ENCODE peak calls at places on chromosomes 4 and X, in nine cellular contexts. P, E, S, N, V, Q, T, H and B are unnamed samples.

GRCh38 chr4:150952167-150952845 is 62.8 kb downstream of the LRBA start:
- DNase-seq in P (no peak), E (no peak), S (no peak), N (no peak), V (no peak), Q (no peak), T (no peak), H (no peak), B (no peak)

GRCh38 chr4:26782168-26782829 is 78.3 kb upstream of the STIM2 start:
- DNase-seq in P (peak), E (no peak), S (no peak), N (peak), V (no peak), Q (peak), T (no peak), H (peak), B (no peak)

GRCh38 chr4:11073621-11074051 is 355.1 kb downstream of the HS3ST1 start:
- DNase-seq in P (peak), E (peak), S (peak), N (peak), V (no peak), Q (peak), T (peak), H (peak), B (no peak)

GRCh38 chrX:33970028-33970932 is 161.8 kb downstream of the FAM47A start:
- DNase-seq in P (no peak), E (no peak), S (no peak), N (no peak), V (no peak), Q (no peak), T (no peak), H (no peak), B (no peak)

GRCh38 chr4:76208005-76208765 is 5.4 kb downstream of the SCARB2 start:
- DNase-seq in P (no peak), E (no peak), S (peak), N (peak), V (no peak), Q (peak), T (peak), H (peak), B (no peak)

GRCh38 chrX:28391528-28391927 is 195.7 kb upstream of the IL1RAPL1 start:
- DNase-seq in P (peak), E (no peak), S (no peak), N (peak), V (no peak), Q (no peak), T (no peak), H (no peak), B (no peak)

GRCh38 chrX:34778961-34779360 is 121.9 kb upstream of the TMEM47 start:
- DNase-seq in P (peak), E (no peak), S (no peak), N (peak), V (no peak), Q (peak), T (no peak), H (peak), B (peak)

GRCh38 chr4:158168606-158169005 is 4.2 kb downstream of the GASK1B start:
- DNase-seq in P (no peak), E (no peak), S (no peak), N (no peak), V (no peak), Q (no peak), T (no peak), H (no peak), B (no peak)

GRCh38 chr4:41455215-41455614 is 82.7 kb upstream of the LIMCH1 start:
- DNase-seq in P (no peak), E (peak), S (no peak), N (no peak), V (no peak), Q (no peak), T (no peak), H (peak), B (no peak)

GRCh38 chrX:44585866-44586265 is 43.2 kb upstream of the FUNDC1 start:
- DNase-seq in P (no peak), E (no peak), S (no peak), N (no peak), V (no peak), Q (no peak), T (no peak), H (no peak), B (no peak)

GRCh38 chr4:77176606-77177005 is 19.6 kb downstream of the CCNG2 start:
- DNase-seq in P (no peak), E (peak), S (no peak), N (no peak), V (no peak), Q (no peak), T (no peak), H (no peak), B (no peak)

GRCh38 chr4:121048165-121048564 is 24.2 kb downstream of the NDNF start:
- DNase-seq in P (no peak), E (no peak), S (no peak), N (no peak), V (no peak), Q (no peak), T (no peak), H (no peak), B (no peak)

GRCh38 chr4:72896515-72896914 is 173.0 kb downstream of the COX18 start:
- DNase-seq in P (peak), E (no peak), S (no peak), N (peak), V (no peak), Q (peak), T (peak), H (peak), B (peak)

GRCh38 chrX:20527458-20528099 is 260.9 kb upstream of the RPS6KA3 start:
- DNase-seq in P (no peak), E (no peak), S (peak), N (peak), V (peak), Q (no peak), T (peak), H (peak), B (no peak)

GRCh38 chr4:89134775-89135319 is 23.5 kb downstream of the TIGD2 start:
- DNase-seq in P (peak), E (no peak), S (no peak), N (peak), V (no peak), Q (peak), T (no peak), H (peak), B (peak)

GRCh38 chrX:267771-268261 is 13.4 kb upstream of the PLCXD1 start:
- DNase-seq in P (no peak), E (peak), S (peak), N (no peak), V (no peak), Q (no peak), T (peak), H (no peak), B (no peak)

GRCh38 chr4:148822572-148823418 is 380.6 kb upstream of the NR3C2 start:
- DNase-seq in P (no peak), E (no peak), S (no peak), N (no peak), V (no peak), Q (no peak), T (no peak), H (no peak), B (no peak)

GRCh38 chrX:98380556-98380955 is 1496.8 kb downstream of the RPA4 start:
- DNase-seq in P (no peak), E (peak), S (no peak), N (no peak), V (no peak), Q (no peak), T (no peak), H (no peak), B (no peak)

GRCh38 chr4:26361287-26361686 is 40.5 kb downstream of the RBPJ start:
- DNase-seq in P (no peak), E (no peak), S (no peak), N (no peak), V (no peak), Q (no peak), T (no peak), H (no peak), B (no peak)

GRCh38 chr4:149584703-149585102 is 230.9 kb downstream of the IQCM start:
- DNase-seq in P (no peak), E (no peak), S (no peak), N (no peak), V (no peak), Q (no peak), T (no peak), H (no peak), B (no peak)

GRCh38 chr4:136599890-136600289 is 932.4 kb downstream of the PCDH18 start:
- DNase-seq in P (no peak), E (no peak), S (no peak), N (no peak), V (no peak), Q (no peak), T (no peak), H (no peak), B (no peak)

GRCh38 chr4:5993063-5993745 is 25.0 kb downstream of the C4orf50 start:
- DNase-seq in P (no peak), E (peak), S (no peak), N (no peak), V (no peak), Q (no peak), T (no peak), H (no peak), B (no peak)

GRCh38 chr4:61201562-61202099 is 1.5 kb downstream of the ADGRL3 start:
- DNase-seq in P (no peak), E (peak), S (peak), N (peak), V (no peak), Q (no peak), T (no peak), H (no peak), B (no peak)

GRCh38 chr4:1855334-1856070 is 454 bp downstream of the LETM1 start:
- DNase-seq in P (no peak), E (peak), S (peak), N (no peak), V (no peak), Q (no peak), T (peak), H (no peak), B (no peak)

GRCh38 chrX:137052641-137053235 is 18.9 kb upstream of the GPR101 start:
- DNase-seq in P (no peak), E (peak), S (no peak), N (no peak), V (peak), Q (no peak), T (no peak), H (no peak), B (no peak)

GRCh38 chr4:155704841-155705404 is 38.3 kb downstream of the GUCY1A1 start:
- DNase-seq in P (no peak), E (no peak), S (no peak), N (no peak), V (no peak), Q (no peak), T (no peak), H (no peak), B (no peak)

GRCh38 chrX:43741843-43742573 is 85.9 kb downstream of the MAOA start:
- DNase-seq in P (no peak), E (no peak), S (no peak), N (peak), V (no peak), Q (peak), T (peak), H (peak), B (no peak)

GRCh38 chrX:150355898-150356297 is 7.2 kb upstream of the MAMLD1 start:
- DNase-seq in P (no peak), E (no peak), S (no peak), N (no peak), V (no peak), Q (no peak), T (no peak), H (no peak), B (no peak)

GRCh38 chr4:12359420-12359819 is 930.7 kb upstream of the HS3ST1 start:
- DNase-seq in P (no peak), E (no peak), S (no peak), N (no peak), V (no peak), Q (no peak), T (no peak), H (no peak), B (no peak)

GRCh38 chr4:10366628-10367027 is 90.6 kb downstream of the ZNF518B start:
- DNase-seq in P (no peak), E (no peak), S (no peak), N (no peak), V (no peak), Q (no peak), T (no peak), H (no peak), B (no peak)

GRCh38 chrX:16712116-16712824 is at the start of gene CTPS2:
- DNase-seq in P (no peak), E (peak), S (peak), N (peak), V (peak), Q (peak), T (peak), H (peak), B (no peak)

GRCh38 chrX:20252392-20253231 is 14.1 kb downstream of the RPS6KA3 start:
- DNase-seq in P (no peak), E (peak), S (peak), N (peak), V (peak), Q (no peak), T (no peak), H (peak), B (no peak)

GRCh38 chrX:134585446-134585845 is 72.8 kb downstream of the PLAC1 start:
- DNase-seq in P (no peak), E (no peak), S (no peak), N (no peak), V (no peak), Q (no peak), T (no peak), H (no peak), B (no peak)

GRCh38 chr4:70714488-70714887 is 7.3 kb upstream of the RUFY3 start:
- DNase-seq in P (no peak), E (no peak), S (no peak), N (no peak), V (no peak), Q (no peak), T (no peak), H (no peak), B (no peak)

GRCh38 chr4:3322059-3322550 is 29.3 kb downstream of the RGS12 start:
- DNase-seq in P (no peak), E (peak), S (no peak), N (peak), V (no peak), Q (peak), T (no peak), H (peak), B (no peak)

GRCh38 chr4:3320361-3321023 is 27.7 kb downstream of the RGS12 start:
- DNase-seq in P (no peak), E (peak), S (peak), N (no peak), V (no peak), Q (no peak), T (peak), H (no peak), B (no peak)

GRCh38 chr4:3323071-3323481 is 30.3 kb downstream of the RGS12 start:
- DNase-seq in P (no peak), E (peak), S (no peak), N (no peak), V (no peak), Q (no peak), T (peak), H (no peak), B (no peak)

GRCh38 chr4:3321295-3321889 is 28.6 kb downstream of the RGS12 start:
- DNase-seq in P (no peak), E (peak), S (peak), N (no peak), V (no peak), Q (peak), T (peak), H (peak), B (no peak)

GRCh38 chr4:3324093-3324815 is 31.4 kb downstream of the RGS12 start:
- DNase-seq in P (no peak), E (peak), S (no peak), N (no peak), V (no peak), Q (no peak), T (peak), H (no peak), B (no peak)
- TF ChIP-seq CTCF in P (no peak), E (peak), S (no peak), N (no peak), V (no peak), Q (no peak), T (no peak), H (no peak), B (no peak)

DNA sequence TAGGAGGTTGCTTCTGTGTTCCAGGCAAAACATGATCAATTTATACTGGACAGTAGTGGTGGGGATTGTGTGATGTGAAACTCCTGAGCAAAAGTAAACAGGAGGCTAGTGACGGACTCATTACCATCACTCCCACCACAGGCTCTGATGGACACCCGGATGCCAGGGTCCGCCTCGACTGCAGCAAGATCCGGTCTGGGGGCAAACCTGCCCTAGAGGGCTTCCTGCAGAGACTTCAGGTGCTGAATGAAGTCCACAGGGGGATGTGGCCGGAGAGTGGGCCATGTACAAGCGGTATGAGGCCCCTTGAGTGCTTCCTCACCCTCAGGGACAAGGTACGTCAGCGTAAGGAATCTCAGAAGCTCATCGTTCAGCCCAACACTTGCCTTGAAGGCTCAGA is 23.4 kb upstream of the TECRL start:
- DNase-seq in P (no peak), E (no peak), S (no peak), N (no peak), V (no peak), Q (no peak), T (no peak), H (no peak), B (no peak)
- H3K4me3 ChIP-seq in P (no peak), E (no peak), S (no peak), N (no peak), V (no peak), Q (no peak), T (no peak), H (no peak), B (no peak)

GRCh38 chrX:151370906-151371305 is 26.1 kb upstream of the VMA21 start:
- DNase-seq in P (peak), E (peak), S (no peak), N (no peak), V (peak), Q (no peak), T (no peak), H (no peak), B (no peak)
- TF ChIP-seq CTCF in P (no peak), E (peak), S (peak), N (no peak), V (no peak), Q (no peak), T (no peak), H (no peak), B (no peak)

GRCh38 chr4:7716322-7716721 is 223.3 kb downstream of the AFAP1 start:
- DNase-seq in P (no peak), E (no peak), S (no peak), N (no peak), V (no peak), Q (no peak), T (no peak), H (no peak), B (no peak)
- H3K4me3 ChIP-seq in P (no peak), E (no peak), S (no peak), N (no peak), V (no peak), Q (no peak), T (no peak), H (no peak), B (no peak)